ENCODE peak calls at places on chromosomes 2 and 18, in eight cellular contexts. F is HCT116, Z is GM12878, X is K562, P is A549, E is SK-N-SH, N is HepG2, W is H1. G is an unnamed sample.
A peak's percentile ranks its signal among the peaks of the same experiment; 100 is the strongest.

GRCh38 chr2:53859354-53860159 is at the start of gene GPR75:
- DNase-seq in E (peak; percentile 27), W (peak; percentile 84), N (no peak), P (no peak), F (no peak), Z (no peak), X (no peak), G (no peak)

GRCh38 chr2:184169366-184169765 is 429.0 kb upstream of the ZNF804A start:
- DNase-seq in Z (no peak), X (no peak), N (no peak), F (no peak), P (no peak), W (no peak), E (no peak), G (no peak)

GRCh38 chr2:201952212-201952611 is 81.4 kb upstream of the FZD7 start:
- DNase-seq in Z (no peak), F (no peak), W (no peak), N (no peak), E (no peak), X (no peak), P (no peak), G (no peak)

GRCh38 chr2:44706584-44707553 is 234.6 kb upstream of the SIX3 start:
- DNase-seq in W (no peak), P (no peak), N (no peak), E (peak; percentile 48), X (no peak), F (no peak), Z (no peak), G (no peak)

GRCh38 chr2:101052147-101052546 is 50.1 kb downstream of the RPL31 start:
- DNase-seq in E (no peak), N (no peak), P (no peak), W (no peak), F (no peak), Z (no peak), X (no peak), G (no peak)

GRCh38 chr2:196415384-196415783 is 224.1 kb upstream of the CCDC150 start:
- DNase-seq in E (no peak), Z (no peak), P (no peak), X (no peak), W (no peak), F (no peak), N (no peak), G (no peak)

GRCh38 chr18:78629426-78629825 is 350.2 kb upstream of the SALL3 start:
- DNase-seq in N (no peak), X (no peak), E (no peak), P (no peak), W (no peak), Z (no peak), F (no peak), G (no peak)

GRCh38 chr2:126715576-126716406 is 59.8 kb downstream of the GYPC start:
- DNase-seq in W (no peak), N (no peak), F (no peak), X (no peak), Z (no peak), E (no peak), P (no peak), G (no peak)

GRCh38 chr2:199463000-199463692 is 5.4 kb upstream of the SATB2 start:
- DNase-seq in Z (no peak), N (no peak), X (no peak), E (peak; percentile 90), W (peak; percentile 91), F (no peak), P (peak; percentile 86), G (peak; percentile 30)

GRCh38 chr18:21458322-21458721 is 142.2 kb downstream of the ESCO1 start:
- DNase-seq in W (no peak), P (no peak), N (no peak), F (no peak), E (no peak), X (no peak), Z (no peak), G (no peak)

GRCh38 chr18:35215026-35215425 is 25.8 kb upstream of the ZNF397 start:
- DNase-seq in Z (no peak), E (no peak), W (no peak), X (no peak), P (no peak), N (no peak), F (no peak), G (no peak)

GRCh38 chr18:21474621-21475020 is 125.9 kb downstream of the ESCO1 start:
- DNase-seq in W (no peak), Z (no peak), X (no peak), P (no peak), N (no peak), F (no peak), E (no peak), G (no peak)

GRCh38 chr2:225937625-225938024 is 538.1 kb downstream of the NYAP2 start:
- DNase-seq in N (no peak), F (no peak), W (no peak), E (no peak), Z (no peak), X (no peak), P (no peak), G (no peak)

GRCh38 chr2:64133828-64134227 is 10.4 kb downstream of the PELI1 start:
- DNase-seq in F (no peak), E (no peak), Z (no peak), W (no peak), N (no peak), X (no peak), P (no peak), G (peak; percentile 41)

GRCh38 chr2:43348904-43349725 is 122.7 kb upstream of the ZFP36L2 start:
- DNase-seq in P (no peak), F (no peak), W (no peak), E (no peak), N (no peak), X (no peak), Z (no peak), G (no peak)

GRCh38 chr2:30505500-30506180 is 58.6 kb downstream of the LCLAT1 start:
- DNase-seq in X (no peak), F (no peak), N (peak; percentile 70), E (no peak), Z (no peak), W (no peak), P (no peak), G (no peak)

GRCh38 chr18:79606621-79607331 is 72.8 kb upstream of the CTDP1 start:
- DNase-seq in E (no peak), P (no peak), Z (no peak), N (no peak), X (no peak), F (no peak), W (no peak), G (no peak)

GRCh38 chr2:46815121-46815802 is 100.3 kb downstream of the MCFD2 start:
- DNase-seq in P (no peak), W (peak; percentile 43), X (no peak), Z (no peak), E (no peak), N (no peak), F (no peak), G (peak; percentile 83)

GRCh38 chr2:237864940-237865622 is 5.7 kb downstream of the RAMP1 start:
- DNase-seq in E (peak; percentile 68), X (no peak), Z (no peak), F (no peak), N (no peak), W (peak; percentile 38), P (no peak), G (no peak)

GRCh38 chr2:204468689-204469429 is 76.4 kb upstream of the PARD3B start:
- DNase-seq in F (no peak), X (no peak), E (no peak), Z (no peak), P (no peak), W (no peak), N (no peak), G (no peak)

GRCh38 chr18:59954746-59955145 is 55.0 kb downstream of the PMAIP1 start:
- DNase-seq in F (peak; percentile 84), P (no peak), N (peak; percentile 15), Z (no peak), X (no peak), W (no peak), E (no peak), G (no peak)

GRCh38 chr18:42514522-42514921 is 559.5 kb downstream of the PIK3C3 start:
- DNase-seq in P (no peak), Z (no peak), N (no peak), W (no peak), F (no peak), E (no peak), X (no peak), G (no peak)

GRCh38 chr2:84958135-84959044 is 12.6 kb upstream of the KCMF1 start:
- DNase-seq in X (no peak), F (peak; percentile 93), Z (no peak), N (peak; percentile 80), E (no peak), P (peak; percentile 96), W (peak; percentile 78), G (peak; percentile 87)

GRCh38 chr2:218128781-218129478 is 3.1 kb downstream of the CXCR2 start:
- DNase-seq in W (no peak), E (no peak), N (no peak), Z (no peak), X (no peak), F (no peak), P (no peak), G (no peak)
- H3K27ac ChIP-seq in W (no peak overlapping the region), E (no peak overlapping the region), N (no peak overlapping the region), Z (no peak overlapping the region), X (no peak overlapping the region), F (no peak overlapping the region), P (no peak overlapping the region), G (no peak overlapping the region)

GRCh38 chr2:148876190-148876588 is 1.2 kb downstream of the KIF5C start:
- DNase-seq in E (peak; percentile 78), P (no peak), X (no peak), F (no peak), W (peak; percentile 76), N (no peak), Z (no peak), G (no peak)
- TF ChIP-seq MAX in E (no peak), P (no peak), X (no peak), F (no peak), W (no peak), N (no peak), Z (no peak), G (no peak)

GRCh38 chr2:105324732-105325131 is 4.8 kb downstream of the TGFBRAP1 start:
- DNase-seq in X (no peak), Z (no peak), F (no peak), P (no peak), E (no peak), W (no peak), N (no peak), G (peak; percentile 40)

GRCh38 chr2:105317937-105318336 is 11.6 kb downstream of the TGFBRAP1 start:
- DNase-seq in N (no peak), F (no peak), W (no peak), Z (no peak), P (no peak), E (no peak), X (no peak), G (peak; percentile 39)

GRCh38 chr2:105323117-105323516 is 6.4 kb downstream of the TGFBRAP1 start:
- DNase-seq in E (no peak), W (no peak), N (no peak), X (no peak), F (no peak), Z (no peak), P (no peak), G (peak; percentile 29)

GRCh38 chr2:105321875-105322646 is 7.5 kb downstream of the TGFBRAP1 start:
- DNase-seq in P (no peak), X (no peak), F (no peak), E (no peak), N (no peak), W (no peak), Z (no peak), G (no peak)

GRCh38 chr2:105320651-105321215 is 8.8 kb downstream of the TGFBRAP1 start:
- DNase-seq in F (no peak), Z (no peak), X (no peak), P (no peak), E (no peak), W (no peak), N (no peak), G (no peak)
- H3K27ac ChIP-seq in F (no peak overlapping the region), Z (no peak overlapping the region), X (no peak overlapping the region), P (no peak overlapping the region), E (no peak overlapping the region), W (no peak overlapping the region), N (peak overlapping the region; percentile 13), G (no peak overlapping the region)

GRCh38 chr2:142140434-142140845 is 9.6 kb upstream of the LRP1B start:
- DNase-seq in E (no peak), W (no peak), X (no peak), Z (no peak), P (no peak), N (peak; percentile 12), F (peak; percentile 19), G (peak; percentile 36)
- TF ChIP-seq MAX in E (no peak), W (no peak), X (no peak), Z (no peak), P (no peak), N (no peak), F (no peak), G (no peak)

G was measured in endothelial cell of umbilical vein.